ENCODE peak calls at places on chromosomes 4 and X, in eight cellular contexts. T is aorta; G is hippocampal formation; K is DMS153; E is ecto neural progenitor cell; M is C1 segment of cervical spinal cord; B is EL; L is CD4-positive, CD25-positive, alpha-beta regulatory T cell. Z is an unnamed sample.

GRCh38 chrX:2933125-2933900 is 4.2 kb upstream of the ARSD start:
- DNase-seq in B (no peak), E (no peak), M (no peak), K (peak), T (no peak), L (no peak), G (no peak), Z (no peak)

GRCh38 chrX:87664381-87664780 is 146.8 kb downstream of the KLHL4 start:
- DNase-seq in T (no peak), M (no peak), K (no peak), L (no peak), B (no peak), G (peak), E (no peak), Z (no peak)

GRCh38 chr4:7677086-7677485 is 242.4 kb upstream of the PSAPL1 start:
- DNase-seq in L (no peak), E (no peak), G (no peak), B (no peak), T (no peak), M (no peak), K (no peak), Z (no peak)

GRCh38 chr4:111806331-111806730 is 338.9 kb upstream of the FAM241A start:
- DNase-seq in B (no peak), K (no peak), M (no peak), G (no peak), L (no peak), E (peak), T (no peak), Z (no peak)

GRCh38 chr4:114108869-114109268 is 129.4 kb upstream of the ARSJ start:
- DNase-seq in E (no peak), B (peak), G (peak), M (no peak), K (peak), L (no peak), T (no peak), Z (no peak)

GRCh38 chrX:46165411-46165810 is 379.8 kb downstream of the ZNF674 start:
- DNase-seq in B (peak), G (no peak), L (no peak), K (no peak), E (no peak), M (no peak), T (no peak), Z (no peak)

GRCh38 chr4:89915937-89916336 is 21.3 kb downstream of the MMRN1 start:
- DNase-seq in K (no peak), L (no peak), T (no peak), B (no peak), E (no peak), M (no peak), G (no peak), Z (no peak)

GRCh38 chr4:39933689-39934590 is 43.8 kb downstream of the PDS5A start:
- DNase-seq in G (no peak), T (no peak), M (no peak), K (no peak), B (peak), E (no peak), L (no peak), Z (no peak)

GRCh38 chrX:20066968-20067708 is 49.6 kb downstream of the MAP7D2 start:
- DNase-seq in L (no peak), K (no peak), T (no peak), M (no peak), B (peak), E (no peak), G (peak), Z (no peak)

GRCh38 chr4:158169931-158170690 is 2.7 kb downstream of the GASK1B start:
- DNase-seq in L (no peak), M (no peak), E (no peak), B (no peak), K (no peak), G (no peak), T (no peak), Z (no peak)

GRCh38 chrX:68718443-68718820 is 71.0 kb downstream of the STARD8 start:
- DNase-seq in M (no peak), B (no peak), K (no peak), E (no peak), T (no peak), L (no peak), G (no peak), Z (no peak)

GRCh38 chr4:41709844-41710481 is 38.6 kb downstream of the PHOX2B start:
- DNase-seq in M (no peak), G (no peak), T (no peak), B (peak), E (no peak), L (no peak), K (peak), Z (no peak)

GRCh38 chrX:132833373-132833772 is 125.1 kb downstream of the HS6ST2 start:
- DNase-seq in B (no peak), L (no peak), T (no peak), K (no peak), E (no peak), G (no peak), M (no peak), Z (no peak)

GRCh38 chr4:118351851-118352827 is 664 bp downstream of the PRSS12 start:
- DNase-seq in E (peak), G (no peak), B (peak), T (peak), K (peak), L (no peak), M (no peak), Z (no peak)

GRCh38 chrX:54921427-54922021 is 900 bp downstream of the TRO start:
- DNase-seq in L (peak), G (peak), T (peak), B (peak), M (no peak), E (peak), K (no peak), Z (peak)

GRCh38 chrX:15416133-15416993 is 32.1 kb upstream of the VEGFD start:
- DNase-seq in L (no peak), G (no peak), E (no peak), M (no peak), B (no peak), T (no peak), K (no peak), Z (no peak)

GRCh38 chrX:13646154-13646549 is 6.8 kb upstream of the TCEANC start:
- DNase-seq in K (peak), M (no peak), B (peak), T (peak), E (peak), L (no peak), G (peak), Z (peak)

GRCh38 chrX:38175140-38175539 is 45.5 kb downstream of the SRPX start:
- DNase-seq in T (no peak), M (no peak), K (peak), L (no peak), B (peak), G (no peak), E (peak), Z (peak)

GRCh38 chr4:15234101-15234500 is 193.7 kb upstream of the C1QTNF7 start:
- DNase-seq in M (no peak), B (peak), L (no peak), T (no peak), K (no peak), E (no peak), G (no peak), Z (no peak)

GRCh38 chr4:125244848-125245450 is 69.8 kb upstream of the FAT4 start:
- DNase-seq in M (no peak), E (no peak), L (no peak), T (no peak), G (peak), K (no peak), B (peak), Z (no peak)

GRCh38 chr4:89906787-89907521 is 12.3 kb downstream of the MMRN1 start:
- DNase-seq in M (no peak), B (no peak), G (no peak), E (no peak), L (no peak), T (no peak), K (no peak), Z (no peak)

GRCh38 chrX:13304052-13304451 is 15.8 kb downstream of the ATXN3L start:
- DNase-seq in G (no peak), L (no peak), K (no peak), B (peak), M (no peak), E (no peak), T (no peak), Z (no peak)

GRCh38 chrX:8748855-8749254 is 16.9 kb upstream of the ANOS1 start:
- DNase-seq in B (peak), K (peak), T (no peak), M (no peak), L (no peak), E (no peak), G (peak), Z (no peak)

GRCh38 chrX:131985526-131986049 is 37.5 kb upstream of the STK26 start:
- DNase-seq in T (no peak), E (peak), L (no peak), M (no peak), B (no peak), G (no peak), K (no peak), Z (no peak)

GRCh38 chr4:83636930-83637329 is 101.0 kb downstream of the GPAT3 start:
- DNase-seq in E (no peak), T (no peak), G (no peak), L (no peak), M (no peak), B (no peak), K (no peak), Z (no peak)

GRCh38 chrX:50813843-50814661 is at the start of gene SHROOM4:
- DNase-seq in E (peak), L (no peak), B (peak), T (peak), M (no peak), G (peak), K (no peak), Z (peak)

GRCh38 chrX:39941332-39941920 is 156.3 kb downstream of the BCOR start:
- DNase-seq in L (no peak), K (no peak), G (no peak), E (no peak), B (peak), T (no peak), M (no peak), Z (no peak)

Z was measured in ureter.